ENCODE peak calls at places on chromosomes 13 and 19, in six cellular contexts. X is mesenchymal stem cell; W is mucosa of descending colon; L is AG04449; K is CD8-positive, alpha-beta T cell; Q is cardiac muscle cell. U is an unnamed sample.

GRCh38 chr19:7975037-7975436 is 30.4 kb downstream of the ELAVL1 start:
- DNase-seq in X (no peak), K (no peak), L (no peak), W (no peak), Q (no peak), U (no peak)

GRCh38 chr19:52662631-52663030 is 24.5 kb upstream of the ZNF83 start:
- DNase-seq in X (no peak), K (no peak), Q (no peak), L (no peak), W (no peak), U (no peak)

GRCh38 chr19:39542198-39542597 is 2.2 kb upstream of the EID2 start:
- DNase-seq in Q (no peak), X (no peak), W (no peak), K (no peak), L (no peak), U (no peak)

GRCh38 chr13:71320452-71320851 is 546.6 kb downstream of the DACH1 start:
- DNase-seq in W (no peak), X (peak), K (no peak), L (no peak), Q (peak), U (peak)

GRCh38 chr19:34969721-34970120 is 5.7 kb upstream of the ZNF792 start:
- DNase-seq in K (no peak), X (no peak), W (no peak), L (no peak), Q (no peak), U (no peak)

GRCh38 chr13:61833228-61833627 is 417.6 kb upstream of the PCDH20 start:
- DNase-seq in K (no peak), Q (no peak), X (no peak), W (no peak), L (no peak), U (no peak)

GRCh38 chr19:55640577-55641375 is at the start of gene ZNF580:
- DNase-seq in L (no peak), X (peak), K (peak), Q (peak), W (peak), U (no peak)

GRCh38 chr13:74288361-74288911 is 154.2 kb upstream of the KLF12 start:
- DNase-seq in W (peak), L (no peak), K (no peak), X (no peak), Q (peak), U (no peak)

GRCh38 chr19:5913739-5914357 is at the start of gene CAPS:
- DNase-seq in K (no peak), Q (no peak), W (peak), X (no peak), L (no peak), U (no peak)

GRCh38 chr13:51025245-51025872 is 85.7 kb downstream of the C13orf42 start:
- DNase-seq in W (no peak), K (no peak), Q (no peak), L (no peak), X (no peak), U (no peak)

GRCh38 chr13:28755546-28755870 is 36.7 kb upstream of the SLC46A3 start:
- DNase-seq in Q (no peak), L (no peak), W (no peak), K (no peak), X (no peak), U (no peak)

GRCh38 chr13:71493189-71493588 is 373.8 kb downstream of the DACH1 start:
- DNase-seq in L (no peak), Q (peak), W (no peak), X (no peak), K (no peak), U (no peak)

GRCh38 chr19:48541813-48542212 is 10.2 kb upstream of the SULT2B1 start:
- DNase-seq in L (no peak), X (no peak), Q (no peak), K (no peak), W (no peak), U (no peak)

GRCh38 chr13:23799945-23800344 is 89.3 kb downstream of the MIPEP start:
- DNase-seq in K (no peak), W (no peak), X (peak), Q (no peak), L (no peak), U (peak)

GRCh38 chr19:52102163-52102562 is 6.6 kb upstream of the ZNF841 start:
- DNase-seq in W (no peak), Q (no peak), L (no peak), X (no peak), K (no peak), U (no peak)

GRCh38 chr13:20953245-20953931 is 50.8 kb upstream of the XPO4 start:
- DNase-seq in W (no peak), Q (no peak), K (no peak), X (no peak), L (no peak), U (no peak)

GRCh38 chr13:100517135-100517534 is 71.5 kb downstream of the GGACT start:
- DNase-seq in L (no peak), Q (no peak), X (no peak), W (peak), K (no peak), U (no peak)

GRCh38 chr19:39327990-39328705 is 7.5 kb upstream of the LRFN1 start:
- DNase-seq in X (peak), K (peak), L (no peak), Q (peak), W (peak), U (no peak)

GRCh38 chr13:21913010-21913409 is 242.1 kb downstream of the FGF9 start:
- DNase-seq in Q (peak), K (no peak), W (no peak), L (no peak), X (no peak), U (no peak)

GRCh38 chr19:39873385-39873784 is 27.2 kb upstream of the FBL start:
- DNase-seq in Q (no peak), W (no peak), K (no peak), X (no peak), L (no peak), U (no peak)

GRCh38 chr13:100604909-100605308 is 16.3 kb upstream of the GGACT start:
- DNase-seq in K (no peak), Q (no peak), W (no peak), X (no peak), L (no peak), U (no peak)

GRCh38 chr13:101346942-101347728 is 69.2 kb downstream of the NALCN start:
- DNase-seq in W (no peak), K (no peak), X (peak), Q (no peak), L (peak), U (no peak)

DNA sequence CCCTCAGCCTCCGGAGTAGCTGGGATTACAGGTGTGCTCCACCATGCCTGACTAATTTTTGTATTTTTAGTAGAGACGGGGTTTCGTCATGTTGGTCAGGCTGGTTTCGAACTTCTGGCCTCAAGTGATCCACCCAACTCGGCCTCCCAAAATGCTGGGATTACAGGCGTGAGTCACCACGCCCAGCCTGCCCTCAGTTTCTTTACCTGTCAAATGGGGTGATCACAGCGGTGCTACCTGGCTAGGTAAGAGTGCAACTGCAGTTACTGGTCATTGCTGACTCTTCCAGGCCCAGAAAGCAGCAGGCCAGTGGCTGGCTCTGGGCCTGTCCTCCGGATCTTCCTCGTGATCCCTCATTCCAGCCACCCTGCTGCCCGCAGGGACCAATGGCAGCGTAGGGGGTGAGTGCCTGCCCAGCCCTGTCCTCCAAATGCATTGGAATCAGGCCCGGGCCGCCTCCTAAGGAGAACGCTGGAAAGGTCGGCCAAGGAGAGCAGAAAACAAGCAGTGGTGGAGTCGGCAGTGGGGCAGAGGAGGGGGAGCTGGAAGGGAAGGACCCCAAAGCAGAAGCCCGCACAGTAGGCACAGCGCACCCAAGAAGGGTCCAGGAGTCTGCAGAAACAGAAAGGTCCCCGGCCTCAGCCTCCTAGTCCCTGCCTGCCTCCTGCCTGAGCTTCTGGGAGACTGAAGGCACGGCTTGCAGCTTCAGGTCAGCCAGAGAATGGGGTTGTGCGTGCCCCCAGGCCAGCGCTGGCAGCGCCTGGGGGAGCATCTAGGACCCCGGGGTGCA is 1.8 kb upstream of the SLC27A1 start:
- DNase-seq in K (no peak), X (no peak), W (peak), L (no peak), Q (no peak), U (no peak)
- H3K4me3 ChIP-seq in K (no peak), X (peak), W (no peak), L (peak), Q (peak), U (no peak)

DNA sequence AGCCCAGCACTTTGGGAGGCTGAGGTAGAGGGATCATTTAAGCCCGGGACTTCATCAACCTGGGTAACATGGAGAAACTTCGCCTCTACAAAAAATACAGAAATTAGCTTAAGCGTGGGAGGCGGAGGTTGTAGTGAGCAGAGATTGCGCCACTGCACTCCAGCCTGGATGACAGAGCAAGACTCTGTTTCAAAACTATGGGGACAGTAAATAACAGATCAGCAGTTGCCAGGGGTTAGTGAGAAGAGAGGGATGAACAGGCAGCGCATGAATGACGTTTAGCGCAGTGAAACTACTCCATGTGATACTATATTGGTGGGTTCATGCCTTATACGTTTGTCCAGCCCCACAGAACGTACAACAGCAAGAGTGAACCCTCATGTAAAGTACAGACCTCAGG is 7.1 kb upstream of the ICAM3 start:
- DNase-seq in Q (no peak), W (no peak), X (peak), L (no peak), K (no peak), U (no peak)
- H3K4me3 ChIP-seq in Q (no peak), W (no peak), X (no peak), L (no peak), K (no peak), U (no peak)

DNA sequence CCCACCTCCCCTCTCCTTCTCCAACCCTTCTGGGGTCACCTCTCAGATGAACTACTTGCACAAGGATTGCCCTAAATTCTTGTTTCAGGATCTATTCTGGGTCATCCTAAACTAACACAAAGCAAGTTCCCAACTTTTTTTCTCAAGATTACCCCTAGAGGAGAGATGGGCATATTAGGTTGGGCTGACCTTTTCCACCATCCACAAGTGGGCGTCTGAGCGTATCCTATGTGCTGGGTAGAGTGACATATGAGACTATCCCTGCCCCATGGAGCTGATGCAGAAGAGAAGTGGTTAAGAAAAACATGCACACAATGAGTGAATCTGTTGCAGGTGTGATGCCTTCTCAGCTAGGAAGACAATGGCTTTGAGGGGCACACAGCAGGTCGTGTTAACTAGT is 132.7 kb downstream of the CACNA1A start:
- DNase-seq in W (no peak), Q (no peak), K (no peak), L (no peak), X (no peak), U (no peak)
- H3K4me3 ChIP-seq in W (no peak), Q (no peak), K (no peak), L (no peak), X (no peak), U (no peak)

GRCh38 chr19:4077800-4078683 is 11.3 kb upstream of the ZBTB7A start:
- DNase-seq in K (no peak), X (peak), W (peak), L (no peak), Q (peak), U (no peak)
- H3K4me3 ChIP-seq in K (peak), X (peak), W (no peak), L (peak), Q (no peak), U (no peak)

GRCh38 chr19:33865306-33865705 is 68.6 kb downstream of the KCTD15 start:
- DNase-seq in K (no peak), W (no peak), L (no peak), X (no peak), Q (no peak), U (no peak)

GRCh38 chr19:33868076-33868735 is 71.5 kb downstream of the KCTD15 start:
- DNase-seq in K (no peak), X (no peak), W (no peak), L (no peak), Q (no peak), U (no peak)

GRCh38 chr19:33871605-33872004 is 74.9 kb downstream of the KCTD15 start:
- DNase-seq in Q (no peak), K (no peak), X (no peak), L (no peak), W (no peak), U (no peak)

GRCh38 chr19:33866696-33867095 is 70.0 kb downstream of the KCTD15 start:
- DNase-seq in X (no peak), Q (no peak), L (no peak), W (no peak), K (no peak), U (no peak)

DNA sequence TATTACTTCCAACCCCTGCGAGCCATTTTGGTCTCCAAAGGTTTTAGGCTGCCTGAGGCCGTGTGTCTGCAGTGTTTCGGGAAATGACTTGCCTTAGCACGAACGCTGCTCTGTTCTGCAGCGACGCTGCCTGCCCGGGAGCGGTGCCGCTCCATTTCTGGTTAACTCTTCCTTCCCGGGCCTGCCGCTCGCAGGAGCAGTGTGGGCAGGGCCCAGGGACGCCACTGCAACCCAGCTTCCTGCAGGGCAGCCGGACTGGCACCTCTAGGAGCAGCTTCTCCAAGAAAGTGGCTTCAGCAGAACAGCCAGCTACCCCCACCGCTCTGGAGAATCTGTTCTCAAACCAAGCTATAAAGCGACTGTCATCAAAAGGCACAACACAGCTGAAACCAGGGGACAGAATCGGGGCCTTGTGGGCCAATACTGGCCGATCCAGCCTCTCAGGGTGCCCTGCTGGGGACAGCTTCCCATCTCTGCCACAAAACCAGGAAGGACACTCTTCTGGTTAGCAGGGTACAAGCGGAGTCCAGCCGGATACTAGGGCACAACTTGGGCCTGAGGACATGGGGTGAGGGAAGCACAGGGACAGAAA is 72.2 kb downstream of the KCTD15 start:
- DNase-seq in W (peak), Q (peak), X (no peak), L (no peak), K (no peak), U (no peak)
- H3K4me3 ChIP-seq in W (no peak), Q (no peak), X (peak), L (no peak), K (no peak), U (no peak)

GRCh38 chr19:45528149-45528743 is 21.0 kb downstream of the VASP start:
- DNase-seq in Q (no peak), K (no peak), X (peak), L (no peak), W (peak), U (no peak)
- H3K4me3 ChIP-seq in Q (peak), K (no peak), X (no peak), L (no peak), W (no peak), U (no peak)

GRCh38 chr19:46944123-46944718 is 75.4 kb upstream of the NPAS1 start:
- DNase-seq in X (no peak), K (no peak), Q (no peak), L (no peak), W (no peak), U (no peak)
- H3K4me3 ChIP-seq in X (peak), K (no peak), Q (no peak), L (peak), W (no peak), U (no peak)

GRCh38 chr13:48410199-48410598 is 2.7 kb downstream of the LPAR6 start:
- DNase-seq in L (no peak), K (no peak), X (no peak), Q (no peak), W (no peak), U (no peak)
- H3K4me3 ChIP-seq in L (no peak), K (no peak), X (peak), Q (no peak), W (no peak), U (no peak)

GRCh38 chr13:79482271-79482970 is 1.5 kb downstream of the NDFIP2 start:
- DNase-seq in K (no peak), L (no peak), Q (no peak), X (peak), W (no peak), U (no peak)

GRCh38 chr13:79485014-79485441 is 4.1 kb downstream of the NDFIP2 start:
- DNase-seq in X (peak), L (peak), Q (no peak), W (peak), K (no peak), U (no peak)

GRCh38 chr13:79481685-79482052 is 714 bp downstream of the NDFIP2 start:
- DNase-seq in W (no peak), K (no peak), X (no peak), Q (no peak), L (no peak), U (peak)

GRCh38 chr13:79485451-79485850 is 4.5 kb downstream of the NDFIP2 start:
- DNase-seq in W (no peak), L (no peak), K (no peak), X (no peak), Q (no peak), U (no peak)

DNA sequence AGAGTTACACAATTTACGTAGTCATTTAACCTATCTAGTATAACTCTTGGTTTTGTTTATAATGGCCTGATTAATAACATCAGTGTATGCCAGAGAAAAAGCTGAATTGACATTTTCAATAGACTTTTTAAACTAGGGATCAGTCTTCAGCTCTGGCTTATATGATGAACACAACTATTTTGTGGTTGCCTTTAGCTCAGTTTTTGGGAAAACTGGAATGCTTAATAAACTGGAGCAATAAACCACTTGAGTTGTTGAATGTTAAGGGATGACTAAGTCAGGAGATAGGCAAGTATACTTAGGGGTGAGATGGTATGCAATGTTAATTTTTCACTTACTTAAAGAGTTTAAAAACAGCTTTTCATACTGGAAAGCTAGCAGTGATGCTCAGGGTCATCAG is 2.3 kb downstream of the NDFIP2 start:
- DNase-seq in X (peak), L (peak), W (no peak), K (no peak), Q (no peak), U (no peak)
- H3K4me3 ChIP-seq in X (peak), L (peak), W (no peak), K (no peak), Q (no peak), U (no peak)

U was measured in Jurkat, Clone E6-1.